ENCODE peak calls at places on chromosomes 11 and 22, in five cellular contexts. One of them, this sample, is unnamed.

GRCh38 chr22:50000587-50001387 is 11.8 kb downstream of the IL17REL start:
- DNase-seq in CD4-positive, alpha-beta T cell: no peak
- DNase-seq in neural crest cell: no peak
- DNase-seq in fibroblast of lung: no peak
- DNase-seq in choroid plexus epithelial cell: no peak
- DNase-seq in this sample: no peak

GRCh38 chr22:20291249-20291586 is 23.1 kb upstream of the RTN4R start:
- DNase-seq in CD4-positive, alpha-beta T cell: no peak
- DNase-seq in neural crest cell: no peak
- DNase-seq in fibroblast of lung: no peak
- DNase-seq in choroid plexus epithelial cell: no peak
- DNase-seq in this sample: no peak

GRCh38 chr11:113369411-113369810 is 18.2 kb upstream of the ANKK1 start:
- DNase-seq in CD4-positive, alpha-beta T cell: no peak
- DNase-seq in neural crest cell: no peak
- DNase-seq in fibroblast of lung: no peak
- DNase-seq in choroid plexus epithelial cell: no peak
- DNase-seq in this sample: no peak

GRCh38 chr11:1576825-1577224 is 4.8 kb upstream of the DUSP8 start:
- DNase-seq in CD4-positive, alpha-beta T cell: no peak
- DNase-seq in neural crest cell: no peak
- DNase-seq in fibroblast of lung: no peak
- DNase-seq in choroid plexus epithelial cell: no peak
- DNase-seq in this sample: no peak

GRCh38 chr11:76709259-76709658 is 38.7 kb upstream of the LRRC32 start:
- DNase-seq in CD4-positive, alpha-beta T cell: no peak
- DNase-seq in neural crest cell: no peak
- DNase-seq in fibroblast of lung: no peak
- DNase-seq in choroid plexus epithelial cell: no peak
- DNase-seq in this sample: no peak

GRCh38 chr11:69808708-69809107 is 10.5 kb downstream of the FGF3 start:
- DNase-seq in CD4-positive, alpha-beta T cell: no peak
- DNase-seq in neural crest cell: no peak
- DNase-seq in fibroblast of lung: peak
- DNase-seq in choroid plexus epithelial cell: peak
- DNase-seq in this sample: no peak

GRCh38 chr11:15189646-15190365 is 75.1 kb downstream of the INSC start:
- DNase-seq in CD4-positive, alpha-beta T cell: no peak
- DNase-seq in neural crest cell: no peak
- DNase-seq in fibroblast of lung: peak
- DNase-seq in choroid plexus epithelial cell: peak
- DNase-seq in this sample: no peak

GRCh38 chr11:7385532-7385931 is 99.8 kb upstream of the OLFML1 start:
- DNase-seq in CD4-positive, alpha-beta T cell: no peak
- DNase-seq in neural crest cell: no peak
- DNase-seq in fibroblast of lung: no peak
- DNase-seq in choroid plexus epithelial cell: no peak
- DNase-seq in this sample: no peak

GRCh38 chr22:21443735-21444421 is 23.3 kb upstream of the TMEM191C start:
- DNase-seq in CD4-positive, alpha-beta T cell: no peak
- DNase-seq in neural crest cell: peak
- DNase-seq in fibroblast of lung: no peak
- DNase-seq in choroid plexus epithelial cell: no peak
- DNase-seq in this sample: no peak

GRCh38 chr11:64014361-64014760 is 21.4 kb upstream of the FLRT1 start:
- DNase-seq in CD4-positive, alpha-beta T cell: no peak
- DNase-seq in neural crest cell: no peak
- DNase-seq in fibroblast of lung: no peak
- DNase-seq in choroid plexus epithelial cell: no peak
- DNase-seq in this sample: no peak

GRCh38 chr11:85301895-85302678 is 325.1 kb downstream of the DLG2 start:
- DNase-seq in CD4-positive, alpha-beta T cell: no peak
- DNase-seq in neural crest cell: no peak
- DNase-seq in fibroblast of lung: no peak
- DNase-seq in choroid plexus epithelial cell: no peak
- DNase-seq in this sample: no peak

GRCh38 chr11:34865261-34865660 is 50.9 kb downstream of the APIP start:
- DNase-seq in CD4-positive, alpha-beta T cell: no peak
- DNase-seq in neural crest cell: no peak
- DNase-seq in fibroblast of lung: no peak
- DNase-seq in choroid plexus epithelial cell: no peak
- DNase-seq in this sample: no peak

GRCh38 chr11:115182282-115182952 is 321.8 kb downstream of the CADM1 start:
- DNase-seq in CD4-positive, alpha-beta T cell: no peak
- DNase-seq in neural crest cell: no peak
- DNase-seq in fibroblast of lung: no peak
- DNase-seq in choroid plexus epithelial cell: no peak
- DNase-seq in this sample: no peak

GRCh38 chr11:132177106-132177505 is 806.7 kb downstream of the NTM start:
- DNase-seq in CD4-positive, alpha-beta T cell: no peak
- DNase-seq in neural crest cell: peak
- DNase-seq in fibroblast of lung: peak
- DNase-seq in choroid plexus epithelial cell: peak
- DNase-seq in this sample: no peak

GRCh38 chr11:110121204-110121603 is 28.0 kb downstream of the ZC3H12C start:
- DNase-seq in CD4-positive, alpha-beta T cell: no peak
- DNase-seq in neural crest cell: no peak
- DNase-seq in fibroblast of lung: peak
- DNase-seq in choroid plexus epithelial cell: peak
- DNase-seq in this sample: no peak

GRCh38 chr22:39283312-39284141 is 35.9 kb downstream of the RPL3 start:
- DNase-seq in CD4-positive, alpha-beta T cell: no peak
- DNase-seq in neural crest cell: peak
- DNase-seq in fibroblast of lung: peak
- DNase-seq in choroid plexus epithelial cell: no peak
- DNase-seq in this sample: no peak

GRCh38 chr11:83713701-83714100 is 427.5 kb upstream of the CCDC90B start:
- DNase-seq in CD4-positive, alpha-beta T cell: no peak
- DNase-seq in neural crest cell: no peak
- DNase-seq in fibroblast of lung: peak
- DNase-seq in choroid plexus epithelial cell: peak
- DNase-seq in this sample: no peak

GRCh38 chr11:45982656-45983470 is 60.4 kb downstream of the LARGE2 start:
- DNase-seq in CD4-positive, alpha-beta T cell: no peak
- DNase-seq in neural crest cell: no peak
- DNase-seq in fibroblast of lung: peak
- DNase-seq in choroid plexus epithelial cell: peak
- DNase-seq in this sample: no peak

GRCh38 chr11:40328890-40329617 is 1130.4 kb downstream of the LRRC4C start:
- DNase-seq in CD4-positive, alpha-beta T cell: no peak
- DNase-seq in neural crest cell: no peak
- DNase-seq in fibroblast of lung: peak
- DNase-seq in choroid plexus epithelial cell: peak
- DNase-seq in this sample: no peak

GRCh38 chr11:2400761-2401435 is 348 bp downstream of the TSSC4 start:
- DNase-seq in CD4-positive, alpha-beta T cell: no peak
- DNase-seq in neural crest cell: no peak
- DNase-seq in fibroblast of lung: no peak
- DNase-seq in choroid plexus epithelial cell: no peak
- DNase-seq in this sample: no peak

GRCh38 chr11:123206671-123207421 is 11.8 kb upstream of the CLMP start:
- DNase-seq in CD4-positive, alpha-beta T cell: no peak
- DNase-seq in neural crest cell: no peak
- DNase-seq in fibroblast of lung: no peak
- DNase-seq in choroid plexus epithelial cell: no peak
- DNase-seq in this sample: no peak

GRCh38 chr11:74001822-74002286 is 7.0 kb downstream of the UCP3 start:
- DNase-seq in CD4-positive, alpha-beta T cell: no peak
- DNase-seq in neural crest cell: no peak
- DNase-seq in fibroblast of lung: no peak
- DNase-seq in choroid plexus epithelial cell: no peak
- DNase-seq in this sample: no peak

GRCh38 chr11:86442420-86442819 is 67.7 kb downstream of the CCDC81 start:
- DNase-seq in CD4-positive, alpha-beta T cell: no peak
- DNase-seq in neural crest cell: no peak
- DNase-seq in fibroblast of lung: no peak
- DNase-seq in choroid plexus epithelial cell: peak
- DNase-seq in this sample: no peak

GRCh38 chr11:86811637-86812321 is 11.4 kb downstream of the PRSS23 start:
- DNase-seq in CD4-positive, alpha-beta T cell: no peak
- DNase-seq in neural crest cell: no peak
- DNase-seq in fibroblast of lung: peak
- DNase-seq in choroid plexus epithelial cell: peak
- DNase-seq in this sample: no peak

DNA sequence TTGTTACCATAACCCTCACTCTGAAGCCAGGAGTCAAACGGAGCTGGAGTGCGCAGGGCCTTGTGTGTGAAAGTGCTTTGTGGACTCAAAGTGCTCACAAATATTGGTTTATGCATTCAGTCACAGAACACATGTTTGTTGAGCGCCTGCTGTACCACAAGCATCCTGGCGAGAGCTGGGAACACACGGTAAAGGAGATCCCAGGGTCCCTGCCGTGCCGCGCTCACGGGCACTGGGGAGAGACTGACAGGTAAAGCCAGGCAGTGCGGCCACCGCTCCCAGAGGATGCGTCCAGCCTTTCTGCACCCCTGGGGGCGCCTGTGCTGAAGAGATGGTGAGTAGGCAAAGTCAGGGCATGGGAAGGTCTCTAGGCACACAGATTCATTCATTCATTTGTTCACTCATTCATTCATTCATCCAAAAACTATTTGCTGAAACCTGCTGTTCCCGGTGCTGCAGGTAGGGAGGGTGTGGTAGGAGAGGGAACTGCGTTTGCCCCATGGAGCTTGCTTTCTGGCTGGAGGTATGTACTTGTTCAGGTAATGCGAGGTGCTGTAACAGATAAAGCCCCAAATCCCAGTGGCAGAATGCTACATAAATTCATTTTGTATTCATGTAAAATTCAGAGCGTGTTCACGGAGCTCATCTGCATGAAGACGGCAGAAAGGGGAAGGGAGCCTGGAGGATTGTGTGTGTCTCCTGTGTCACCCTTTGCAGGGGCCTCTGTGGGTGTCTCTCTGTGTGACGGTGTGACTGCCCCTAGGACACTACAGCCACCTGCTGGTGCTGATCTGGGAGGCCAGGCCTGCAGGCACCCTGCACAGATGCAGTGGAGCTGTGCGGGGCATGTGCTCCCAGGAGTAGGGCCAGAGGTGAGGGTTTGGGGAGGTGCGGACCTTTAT is 167.0 kb upstream of the B3GAT1 start:
- DNase-seq in CD4-positive, alpha-beta T cell: no peak
- DNase-seq in neural crest cell: no peak
- DNase-seq in fibroblast of lung: no peak
- DNase-seq in choroid plexus epithelial cell: no peak
- DNase-seq in this sample: no peak
- TF ChIP-seq CTCF in CD4-positive, alpha-beta T cell: no peak
- TF ChIP-seq CTCF in neural crest cell: peak
- TF ChIP-seq CTCF in fibroblast of lung: no peak
- TF ChIP-seq CTCF in choroid plexus epithelial cell: no peak
- TF ChIP-seq CTCF in this sample: no peak

GRCh38 chr11:38498721-38499120 is 1900.7 kb upstream of the RAG2 start:
- DNase-seq in CD4-positive, alpha-beta T cell: no peak
- DNase-seq in neural crest cell: no peak
- DNase-seq in fibroblast of lung: no peak
- DNase-seq in choroid plexus epithelial cell: no peak
- DNase-seq in this sample: no peak
- TF ChIP-seq CTCF in CD4-positive, alpha-beta T cell: no peak
- TF ChIP-seq CTCF in neural crest cell: no peak
- TF ChIP-seq CTCF in fibroblast of lung: no peak
- TF ChIP-seq CTCF in choroid plexus epithelial cell: no peak
- TF ChIP-seq CTCF in this sample: no peak

DNA sequence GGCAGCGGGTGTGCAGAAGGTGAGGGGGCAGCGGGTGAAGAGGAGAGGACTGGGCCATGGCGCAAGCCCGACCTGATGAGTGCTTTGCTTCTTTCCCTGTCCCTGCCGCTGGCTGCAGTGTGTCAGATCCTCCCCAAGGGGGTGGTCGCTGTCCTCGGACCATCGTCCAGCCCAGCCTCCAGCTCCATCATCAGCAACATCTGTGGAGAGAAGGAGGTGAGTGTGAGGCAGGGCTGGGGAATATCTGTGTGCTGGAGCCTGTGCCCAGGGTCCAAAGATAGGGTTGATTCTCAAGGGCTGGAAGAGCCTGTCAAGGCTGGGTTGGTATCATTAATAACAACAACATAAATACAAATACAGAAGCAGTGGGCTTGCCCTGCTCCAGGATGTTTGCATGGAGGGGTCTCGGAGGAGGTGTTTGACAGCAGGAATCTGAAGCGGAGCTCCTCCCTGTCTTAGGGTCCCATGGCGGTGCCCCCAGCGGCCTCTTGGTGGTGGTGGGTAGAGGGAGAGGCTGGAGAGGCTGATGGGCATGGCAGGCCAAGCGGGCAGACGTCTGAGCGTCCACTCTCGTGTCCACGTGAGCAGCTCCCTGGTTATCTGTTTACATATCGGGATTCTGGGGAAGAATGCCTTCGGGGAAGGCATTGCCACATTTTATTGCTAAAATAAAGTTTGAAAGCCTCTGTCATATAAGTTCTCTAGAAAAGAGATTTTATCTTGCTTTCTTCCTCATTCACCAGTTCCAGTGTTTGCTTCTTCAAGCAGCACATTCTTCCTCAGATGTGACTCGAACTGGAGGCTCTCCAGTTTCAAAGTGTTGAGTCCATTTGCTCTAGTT is 208.4 kb upstream of the TBCEL start:
- DNase-seq in CD4-positive, alpha-beta T cell: no peak
- DNase-seq in neural crest cell: no peak
- DNase-seq in fibroblast of lung: no peak
- DNase-seq in choroid plexus epithelial cell: no peak
- DNase-seq in this sample: no peak
- TF ChIP-seq CTCF in CD4-positive, alpha-beta T cell: no peak
- TF ChIP-seq CTCF in neural crest cell: no peak
- TF ChIP-seq CTCF in fibroblast of lung: no peak
- TF ChIP-seq CTCF in choroid plexus epithelial cell: peak
- TF ChIP-seq CTCF in this sample: no peak

GRCh38 chr11:93169950-93170561 is 27.7 kb downstream of the SLC36A4 start:
- DNase-seq in CD4-positive, alpha-beta T cell: no peak
- DNase-seq in neural crest cell: no peak
- DNase-seq in fibroblast of lung: peak
- DNase-seq in choroid plexus epithelial cell: peak
- DNase-seq in this sample: no peak
- TF ChIP-seq CTCF in CD4-positive, alpha-beta T cell: peak
- TF ChIP-seq CTCF in neural crest cell: peak
- TF ChIP-seq CTCF in fibroblast of lung: peak
- TF ChIP-seq CTCF in choroid plexus epithelial cell: peak
- TF ChIP-seq CTCF in this sample: no peak

This sample was measured in activated B cell treated with CpG ODN at 0.5 μM for 24 hours.